ENCODE peak calls at places on chromosomes 13 and 19, in ten cellular contexts. One of them, this sample, is unnamed.

GRCh38 chr13:107222619-107223018 is 654.7 kb upstream of the ARGLU1 start:
- DNase-seq in A549: no peak
- DNase-seq in neural progenitor cell: no peak
- DNase-seq in MCF 10A: no peak
- DNase-seq in fibroblast of mammary gland: no peak
- DNase-seq in dorsolateral prefrontal cortex: no peak
- DNase-seq in AG04449: no peak
- DNase-seq in CD8-positive, alpha-beta T cell: no peak
- DNase-seq in cardiac fibroblast: no peak
- DNase-seq in BJ: no peak
- DNase-seq in this sample: no peak

GRCh38 chr19:39820696-39821095 is 13.3 kb downstream of the DYRK1B start:
- DNase-seq in MCF 10A: no peak
- DNase-seq in cardiac fibroblast: no peak
- DNase-seq in CD8-positive, alpha-beta T cell: no peak
- DNase-seq in neural progenitor cell: no peak
- DNase-seq in dorsolateral prefrontal cortex: no peak
- DNase-seq in BJ: no peak
- DNase-seq in AG04449: no peak
- DNase-seq in A549: no peak
- DNase-seq in fibroblast of mammary gland: no peak
- DNase-seq in this sample: no peak

GRCh38 chr13:38103851-38104250 is 234.3 kb upstream of the TRPC4 start:
- DNase-seq in fibroblast of mammary gland: peak
- DNase-seq in MCF 10A: no peak
- DNase-seq in AG04449: no peak
- DNase-seq in CD8-positive, alpha-beta T cell: no peak
- DNase-seq in cardiac fibroblast: peak
- DNase-seq in BJ: no peak
- DNase-seq in A549: no peak
- DNase-seq in dorsolateral prefrontal cortex: no peak
- DNase-seq in neural progenitor cell: no peak
- DNase-seq in this sample: no peak

GRCh38 chr19:57436392-57436791 is 1.3 kb downstream of the ZNF749 start:
- DNase-seq in cardiac fibroblast: no peak
- DNase-seq in A549: no peak
- DNase-seq in fibroblast of mammary gland: no peak
- DNase-seq in dorsolateral prefrontal cortex: no peak
- DNase-seq in AG04449: no peak
- DNase-seq in MCF 10A: no peak
- DNase-seq in CD8-positive, alpha-beta T cell: no peak
- DNase-seq in BJ: no peak
- DNase-seq in neural progenitor cell: no peak
- DNase-seq in this sample: no peak

GRCh38 chr13:30572859-30573275 is 44.9 kb upstream of the USPL1 start:
- DNase-seq in AG04449: no peak
- DNase-seq in cardiac fibroblast: peak
- DNase-seq in MCF 10A: peak
- DNase-seq in BJ: no peak
- DNase-seq in fibroblast of mammary gland: peak
- DNase-seq in dorsolateral prefrontal cortex: no peak
- DNase-seq in CD8-positive, alpha-beta T cell: no peak
- DNase-seq in A549: peak
- DNase-seq in neural progenitor cell: no peak
- DNase-seq in this sample: peak

GRCh38 chr13:46492946-46493345 is 60.0 kb upstream of the LRCH1 start:
- DNase-seq in MCF 10A: peak
- DNase-seq in CD8-positive, alpha-beta T cell: no peak
- DNase-seq in AG04449: no peak
- DNase-seq in BJ: no peak
- DNase-seq in A549: peak
- DNase-seq in neural progenitor cell: peak
- DNase-seq in dorsolateral prefrontal cortex: no peak
- DNase-seq in cardiac fibroblast: peak
- DNase-seq in fibroblast of mammary gland: peak
- DNase-seq in this sample: peak

GRCh38 chr13:58452123-58452623 is 820.6 kb downstream of the PCDH17 start:
- DNase-seq in AG04449: no peak
- DNase-seq in A549: no peak
- DNase-seq in fibroblast of mammary gland: no peak
- DNase-seq in cardiac fibroblast: no peak
- DNase-seq in neural progenitor cell: no peak
- DNase-seq in dorsolateral prefrontal cortex: no peak
- DNase-seq in CD8-positive, alpha-beta T cell: no peak
- DNase-seq in BJ: no peak
- DNase-seq in MCF 10A: no peak
- DNase-seq in this sample: no peak

GRCh38 chr19:57611113-57611512 is 2.9 kb upstream of the ZNF134 start:
- DNase-seq in dorsolateral prefrontal cortex: no peak
- DNase-seq in A549: no peak
- DNase-seq in cardiac fibroblast: no peak
- DNase-seq in fibroblast of mammary gland: no peak
- DNase-seq in AG04449: no peak
- DNase-seq in MCF 10A: no peak
- DNase-seq in BJ: no peak
- DNase-seq in neural progenitor cell: no peak
- DNase-seq in CD8-positive, alpha-beta T cell: no peak
- DNase-seq in this sample: no peak

GRCh38 chr19:15298847-15299567 is 33.3 kb downstream of the BRD4 start:
- DNase-seq in BJ: no peak
- DNase-seq in A549: no peak
- DNase-seq in cardiac fibroblast: no peak
- DNase-seq in neural progenitor cell: no peak
- DNase-seq in CD8-positive, alpha-beta T cell: no peak
- DNase-seq in dorsolateral prefrontal cortex: no peak
- DNase-seq in AG04449: no peak
- DNase-seq in MCF 10A: no peak
- DNase-seq in fibroblast of mammary gland: no peak
- DNase-seq in this sample: no peak

GRCh38 chr19:39847525-39847924 is 1.3 kb upstream of the FBL start:
- DNase-seq in dorsolateral prefrontal cortex: no peak
- DNase-seq in fibroblast of mammary gland: no peak
- DNase-seq in neural progenitor cell: no peak
- DNase-seq in CD8-positive, alpha-beta T cell: no peak
- DNase-seq in A549: no peak
- DNase-seq in BJ: no peak
- DNase-seq in cardiac fibroblast: no peak
- DNase-seq in AG04449: no peak
- DNase-seq in MCF 10A: no peak
- DNase-seq in this sample: no peak

GRCh38 chr19:29478578-29479565 is 46.9 kb upstream of the VSTM2B start:
- DNase-seq in AG04449: no peak
- DNase-seq in neural progenitor cell: peak
- DNase-seq in CD8-positive, alpha-beta T cell: no peak
- DNase-seq in BJ: no peak
- DNase-seq in MCF 10A: no peak
- DNase-seq in dorsolateral prefrontal cortex: peak
- DNase-seq in A549: peak
- DNase-seq in fibroblast of mammary gland: no peak
- DNase-seq in cardiac fibroblast: no peak
- DNase-seq in this sample: no peak

GRCh38 chr13:27791146-27791900 is 960 bp upstream of the GSX1 start:
- DNase-seq in dorsolateral prefrontal cortex: no peak
- DNase-seq in neural progenitor cell: no peak
- DNase-seq in fibroblast of mammary gland: no peak
- DNase-seq in cardiac fibroblast: no peak
- DNase-seq in A549: no peak
- DNase-seq in AG04449: no peak
- DNase-seq in BJ: no peak
- DNase-seq in MCF 10A: no peak
- DNase-seq in CD8-positive, alpha-beta T cell: no peak
- DNase-seq in this sample: no peak

GRCh38 chr13:78520425-78520824 is 82.9 kb downstream of the POU4F1 start:
- DNase-seq in dorsolateral prefrontal cortex: no peak
- DNase-seq in cardiac fibroblast: no peak
- DNase-seq in MCF 10A: no peak
- DNase-seq in CD8-positive, alpha-beta T cell: no peak
- DNase-seq in neural progenitor cell: no peak
- DNase-seq in fibroblast of mammary gland: no peak
- DNase-seq in AG04449: no peak
- DNase-seq in A549: no peak
- DNase-seq in BJ: no peak
- DNase-seq in this sample: no peak

GRCh38 chr19:45450042-45450380 is 17.8 kb upstream of the FOSB start:
- DNase-seq in cardiac fibroblast: no peak
- DNase-seq in dorsolateral prefrontal cortex: no peak
- DNase-seq in fibroblast of mammary gland: no peak
- DNase-seq in neural progenitor cell: no peak
- DNase-seq in A549: no peak
- DNase-seq in AG04449: no peak
- DNase-seq in BJ: no peak
- DNase-seq in MCF 10A: no peak
- DNase-seq in CD8-positive, alpha-beta T cell: peak
- DNase-seq in this sample: no peak

GRCh38 chr13:52850396-52851152 is 2.1 kb upstream of the PCDH8 start:
- DNase-seq in neural progenitor cell: peak
- DNase-seq in fibroblast of mammary gland: peak
- DNase-seq in CD8-positive, alpha-beta T cell: no peak
- DNase-seq in MCF 10A: peak
- DNase-seq in dorsolateral prefrontal cortex: peak
- DNase-seq in cardiac fibroblast: peak
- DNase-seq in BJ: no peak
- DNase-seq in A549: peak
- DNase-seq in AG04449: no peak
- DNase-seq in this sample: no peak

GRCh38 chr19:9917322-9917721 is 19.0 kb downstream of the OLFM2 start:
- DNase-seq in A549: peak
- DNase-seq in MCF 10A: peak
- DNase-seq in neural progenitor cell: peak
- DNase-seq in CD8-positive, alpha-beta T cell: no peak
- DNase-seq in dorsolateral prefrontal cortex: no peak
- DNase-seq in BJ: no peak
- DNase-seq in fibroblast of mammary gland: peak
- DNase-seq in AG04449: no peak
- DNase-seq in cardiac fibroblast: peak
- DNase-seq in this sample: peak

GRCh38 chr13:109332501-109333499 is 453.6 kb downstream of the IRS2 start:
- DNase-seq in neural progenitor cell: no peak
- DNase-seq in AG04449: no peak
- DNase-seq in dorsolateral prefrontal cortex: no peak
- DNase-seq in A549: no peak
- DNase-seq in MCF 10A: no peak
- DNase-seq in cardiac fibroblast: no peak
- DNase-seq in fibroblast of mammary gland: no peak
- DNase-seq in CD8-positive, alpha-beta T cell: no peak
- DNase-seq in BJ: no peak
- DNase-seq in this sample: no peak

GRCh38 chr19:5892772-5893275 is 10.8 kb downstream of the NDUFA11 start:
- DNase-seq in A549: no peak
- DNase-seq in fibroblast of mammary gland: no peak
- DNase-seq in AG04449: no peak
- DNase-seq in BJ: no peak
- DNase-seq in neural progenitor cell: no peak
- DNase-seq in dorsolateral prefrontal cortex: no peak
- DNase-seq in cardiac fibroblast: no peak
- DNase-seq in MCF 10A: no peak
- DNase-seq in CD8-positive, alpha-beta T cell: no peak
- DNase-seq in this sample: no peak
- TF ChIP-seq CTCF in A549: no peak
- TF ChIP-seq CTCF in fibroblast of mammary gland: no peak
- TF ChIP-seq CTCF in AG04449: no peak
- TF ChIP-seq CTCF in BJ: no peak
- TF ChIP-seq CTCF in neural progenitor cell: no peak
- TF ChIP-seq CTCF in dorsolateral prefrontal cortex: no peak
- TF ChIP-seq CTCF in cardiac fibroblast: no peak
- TF ChIP-seq CTCF in MCF 10A: no peak
- TF ChIP-seq CTCF in CD8-positive, alpha-beta T cell: no peak
- TF ChIP-seq CTCF in this sample: no peak

GRCh38 chr19:6047741-6048231 is 62.5 kb downstream of the RFX2 start:
- DNase-seq in AG04449: no peak
- DNase-seq in fibroblast of mammary gland: peak
- DNase-seq in cardiac fibroblast: peak
- DNase-seq in A549: no peak
- DNase-seq in neural progenitor cell: peak
- DNase-seq in dorsolateral prefrontal cortex: no peak
- DNase-seq in CD8-positive, alpha-beta T cell: no peak
- DNase-seq in BJ: no peak
- DNase-seq in MCF 10A: peak
- DNase-seq in this sample: peak
- TF ChIP-seq CTCF in AG04449: peak
- TF ChIP-seq CTCF in fibroblast of mammary gland: peak
- TF ChIP-seq CTCF in cardiac fibroblast: peak
- TF ChIP-seq CTCF in A549: peak
- TF ChIP-seq CTCF in neural progenitor cell: peak
- TF ChIP-seq CTCF in dorsolateral prefrontal cortex: peak
- TF ChIP-seq CTCF in CD8-positive, alpha-beta T cell: no peak
- TF ChIP-seq CTCF in BJ: peak
- TF ChIP-seq CTCF in MCF 10A: peak
- TF ChIP-seq CTCF in this sample: peak

DNA sequence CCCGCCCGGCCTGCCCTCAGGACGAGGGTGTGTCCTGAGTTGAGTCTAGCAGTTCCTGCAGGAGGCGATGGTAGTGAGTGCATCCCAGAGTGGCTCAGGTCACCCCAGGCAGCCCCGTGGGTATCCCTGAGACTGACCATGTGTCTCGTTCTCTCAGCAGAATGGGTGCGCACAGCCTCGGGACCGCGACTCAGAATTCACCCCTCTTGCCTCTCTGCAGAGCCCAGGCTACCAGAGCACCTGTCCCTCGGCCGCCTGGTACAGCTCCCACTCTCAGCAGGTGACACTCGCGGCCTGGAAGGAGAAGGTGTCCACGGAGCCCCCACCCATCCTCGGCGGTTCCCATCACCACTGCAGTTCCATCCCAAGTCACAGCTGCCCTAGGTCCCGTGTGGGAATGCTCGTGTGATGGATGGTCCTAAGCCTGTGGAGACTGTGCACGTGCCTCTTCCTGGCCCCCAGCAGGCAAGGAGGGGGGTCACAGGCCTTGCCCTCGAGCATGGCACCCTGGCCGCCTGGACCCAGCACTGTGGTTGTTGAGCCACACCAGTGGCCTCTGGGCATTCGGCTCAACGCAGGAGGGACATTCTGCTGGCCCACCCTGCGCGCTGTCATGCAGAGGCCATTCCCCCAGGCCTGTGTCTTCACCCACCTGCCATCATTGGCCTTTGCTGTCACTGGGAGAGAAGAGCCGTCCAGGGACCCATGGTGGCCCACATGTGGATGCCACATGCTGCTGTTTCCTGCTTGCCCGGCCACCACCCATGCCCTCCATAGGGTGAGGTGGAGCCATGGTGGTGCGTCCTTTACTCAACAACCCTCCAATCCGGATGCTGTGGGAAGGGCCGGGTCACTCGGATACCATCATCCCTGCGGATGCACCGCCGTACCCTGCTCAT is 87.1 kb upstream of the MCF2L start:
- DNase-seq in MCF 10A: no peak
- DNase-seq in neural progenitor cell: no peak
- DNase-seq in CD8-positive, alpha-beta T cell: no peak
- DNase-seq in dorsolateral prefrontal cortex: no peak
- DNase-seq in A549: no peak
- DNase-seq in AG04449: no peak
- DNase-seq in fibroblast of mammary gland: no peak
- DNase-seq in cardiac fibroblast: no peak
- DNase-seq in BJ: no peak
- DNase-seq in this sample: no peak
- TF ChIP-seq CTCF in MCF 10A: no peak
- TF ChIP-seq CTCF in neural progenitor cell: no peak
- TF ChIP-seq CTCF in CD8-positive, alpha-beta T cell: no peak
- TF ChIP-seq CTCF in dorsolateral prefrontal cortex: no peak
- TF ChIP-seq CTCF in A549: no peak
- TF ChIP-seq CTCF in AG04449: no peak
- TF ChIP-seq CTCF in fibroblast of mammary gland: no peak
- TF ChIP-seq CTCF in cardiac fibroblast: no peak
- TF ChIP-seq CTCF in BJ: no peak
- TF ChIP-seq CTCF in this sample: no peak

GRCh38 chr19:12648088-12648487 is 18.5 kb downstream of the MAN2B1 start:
- DNase-seq in CD8-positive, alpha-beta T cell: no peak
- DNase-seq in dorsolateral prefrontal cortex: no peak
- DNase-seq in neural progenitor cell: no peak
- DNase-seq in cardiac fibroblast: no peak
- DNase-seq in BJ: no peak
- DNase-seq in MCF 10A: no peak
- DNase-seq in A549: no peak
- DNase-seq in fibroblast of mammary gland: no peak
- DNase-seq in AG04449: no peak
- DNase-seq in this sample: no peak
- TF ChIP-seq CTCF in CD8-positive, alpha-beta T cell: no peak
- TF ChIP-seq CTCF in dorsolateral prefrontal cortex: peak
- TF ChIP-seq CTCF in neural progenitor cell: peak
- TF ChIP-seq CTCF in cardiac fibroblast: peak
- TF ChIP-seq CTCF in BJ: peak
- TF ChIP-seq CTCF in MCF 10A: no peak
- TF ChIP-seq CTCF in A549: no peak
- TF ChIP-seq CTCF in fibroblast of mammary gland: no peak
- TF ChIP-seq CTCF in AG04449: peak
- TF ChIP-seq CTCF in this sample: peak

This sample was measured in brain microvascular endothelial cell.